ENCODE peak calls at places on chromosome 17, in eight cellular contexts. D is GM04504; U is GM23338; J is activated CD4-positive, alpha-beta memory T cell treated with anti-CD3 and anti-CD28 coated beads for 36 hours; C is epithelial cell of esophagus; N is ascending aorta; M is RPMI8226; V is NCI-H774. O is an unnamed sample.

GRCh38 chr17:15965510-15965909 is 20.6 kb downstream of the ADORA2B start:
- DNase-seq in D (no peak), U (peak), J (no peak), C (no peak), N (no peak), M (no peak), V (no peak), O (peak)

GRCh38 chr17:64785050-64785449 is 122.9 kb upstream of the SMURF2 start:
- DNase-seq in D (no peak), U (no peak), J (no peak), C (no peak), N (no peak), M (no peak), V (no peak), O (no peak)

GRCh38 chr17:40306395-40306794 is 2.6 kb upstream of the RARA start:
- DNase-seq in D (no peak), U (no peak), J (no peak), C (no peak), N (no peak), M (no peak), V (no peak), O (no peak)

GRCh38 chr17:27181935-27182334 is 112.0 kb upstream of the WSB1 start:
- DNase-seq in D (no peak), U (no peak), J (no peak), C (no peak), N (no peak), M (no peak), V (no peak), O (no peak)

GRCh38 chr17:4968166-4968915 is 724 bp upstream of the SPAG7 start:
- DNase-seq in D (no peak), U (peak), J (peak), C (peak), N (no peak), M (no peak), V (no peak), O (no peak)

GRCh38 chr17:2343421-2343820 is 6.1 kb downstream of the SGSM2 start:
- DNase-seq in D (no peak), U (no peak), J (peak), C (peak), N (no peak), M (peak), V (no peak), O (no peak)

GRCh38 chr17:73255671-73256181 is 6.0 kb downstream of the CPSF4L start:
- DNase-seq in D (peak), U (peak), J (peak), C (peak), N (no peak), M (peak), V (peak), O (peak)

GRCh38 chr17:51540151-51540550 is 279.8 kb downstream of the UTP18 start:
- DNase-seq in D (no peak), U (peak), J (peak), C (no peak), N (no peak), M (peak), V (no peak), O (no peak)

GRCh38 chr17:82241183-82241925 is 12.5 kb downstream of the SLC16A3 start:
- DNase-seq in D (no peak), U (no peak), J (peak), C (peak), N (peak), M (peak), V (no peak), O (no peak)

GRCh38 chr17:4479982-4480751 is 18.5 kb upstream of the SPNS2 start:
- DNase-seq in D (no peak), U (no peak), J (no peak), C (no peak), N (no peak), M (no peak), V (no peak), O (no peak)

GRCh38 chr17:31880311-31880710 is 21.2 kb downstream of the UTP6 start:
- DNase-seq in D (no peak), U (no peak), J (no peak), C (no peak), N (no peak), M (no peak), V (no peak), O (no peak)

GRCh38 chr17:82283208-82283749 is 9.8 kb upstream of the CSNK1D start:
- DNase-seq in D (no peak), U (no peak), J (peak), C (peak), N (no peak), M (peak), V (peak), O (no peak)

GRCh38 chr17:51725185-51725584 is 433.3 kb downstream of the CA10 start:
- DNase-seq in D (no peak), U (no peak), J (no peak), C (no peak), N (no peak), M (no peak), V (no peak), O (no peak)

GRCh38 chr17:64007838-64008282 is 9.7 kb downstream of the PRR29 start:
- DNase-seq in D (no peak), U (no peak), J (peak), C (no peak), N (no peak), M (no peak), V (no peak), O (no peak)

GRCh38 chr17:65393514-65393913 is 167.9 kb downstream of the AXIN2 start:
- DNase-seq in D (no peak), U (no peak), J (no peak), C (no peak), N (no peak), M (no peak), V (no peak), O (no peak)

GRCh38 chr17:50614471-50615051 is 20.1 kb upstream of the ABCC3 start:
- DNase-seq in D (no peak), U (no peak), J (no peak), C (no peak), N (no peak), M (no peak), V (no peak), O (no peak)

GRCh38 chr17:29051194-29051593 is 8.3 kb downstream of the PIPOX start:
- DNase-seq in D (no peak), U (no peak), J (no peak), C (no peak), N (no peak), M (no peak), V (no peak), O (no peak)

GRCh38 chr17:63240106-63240505 is 206.0 kb downstream of the CYB561 start:
- DNase-seq in D (no peak), U (no peak), J (no peak), C (no peak), N (no peak), M (no peak), V (no peak), O (no peak)

GRCh38 chr17:8161289-8162231 is 1.2 kb downstream of the VAMP2 start:
- DNase-seq in D (no peak), U (no peak), J (peak), C (no peak), N (no peak), M (no peak), V (no peak), O (no peak)

O was measured in NCI-H526 treated with DMSO at 0.1 percent for 48 hours.